ENCODE peak calls at places on chromosomes 11 and 22, in six cellular contexts. G is NCI-H1694, K is GM03348, R is GM13977, T is NCI-H187, S is lower lobe of right lung. H is an unnamed sample.

GRCh38 chr11:45361551-45361950 is 75.4 kb upstream of the SYT13 start:
- DNase-seq in G (no peak), K (no peak), R (no peak), T (no peak), S (no peak), H (no peak)

GRCh38 chr22:29716814-29717213 is 3.0 kb upstream of the CABP7 start:
- DNase-seq in G (no peak), K (peak), R (peak), T (no peak), S (peak), H (no peak)

GRCh38 chr22:39900306-39901227 is at the start of gene GRAP2:
- DNase-seq in G (no peak), K (no peak), R (peak), T (no peak), S (no peak), H (peak)

GRCh38 chr22:27125539-27125938 is 468.2 kb downstream of the MIAT start:
- DNase-seq in G (no peak), K (no peak), R (no peak), T (no peak), S (no peak), H (no peak)

GRCh38 chr22:41057076-41057475 is 35.3 kb upstream of the EP300 start:
- DNase-seq in G (no peak), K (no peak), R (no peak), T (no peak), S (no peak), H (no peak)

GRCh38 chr11:66082936-66083698 is 13.0 kb downstream of the PACS1 start:
- DNase-seq in G (peak), K (no peak), R (no peak), T (no peak), S (no peak), H (no peak)

GRCh38 chr11:118625036-118625690 is 17.7 kb downstream of the PHLDB1 start:
- DNase-seq in G (no peak), K (no peak), R (no peak), T (no peak), S (peak), H (no peak)

GRCh38 chr11:122180435-122180834 is 64.4 kb upstream of the BLID start:
- DNase-seq in G (no peak), K (peak), R (no peak), T (no peak), S (no peak), H (no peak)

GRCh38 chr22:37511368-37512104 is 7.7 kb downstream of the CARD10 start:
- DNase-seq in G (no peak), K (no peak), R (no peak), T (no peak), S (no peak), H (no peak)

H was measured in GM06990.